ENCODE peak calls at places on chromosomes 4 and X, in five cellular contexts. R, V, W, H and Z are unnamed samples.

GRCh38 chr4:85993641-85994040 is 366.2 kb downstream of the MAPK10 start:
- DNase-seq in H (no peak), R (no peak), W (no peak), V (no peak), Z (no peak)

GRCh38 chrX:47097018-47097417 is 18.8 kb downstream of the RGN start:
- DNase-seq in W (no peak), H (no peak), V (no peak), R (no peak), Z (no peak)

GRCh38 chr4:11496313-11496956 is 67.7 kb upstream of the HS3ST1 start:
- DNase-seq in R (no peak), W (no peak), H (no peak), V (peak; percentile 15), Z (peak; percentile 19)

GRCh38 chrX:51459125-51459524 is 37.3 kb downstream of the NUDT11 start:
- DNase-seq in V (peak; percentile 13), R (peak; percentile 18), W (no peak), H (no peak), Z (peak; percentile 44)

GRCh38 chr4:151426513-151426912 is 17.5 kb downstream of the FHIP1A start:
- DNase-seq in H (no peak), V (no peak), W (no peak), R (no peak), Z (no peak)

GRCh38 chrX:96027363-96027894 is 657.2 kb upstream of the DIAPH2 start:
- DNase-seq in W (no peak), R (no peak), H (no peak), V (no peak), Z (no peak)

GRCh38 chrX:106401965-106402559 is 209.7 kb upstream of the RADX start:
- DNase-seq in V (no peak), W (no peak), H (no peak), R (no peak), Z (no peak)

GRCh38 chr4:86218721-86219481 is 141.0 kb downstream of the MAPK10 start:
- DNase-seq in V (peak; percentile 53), W (no peak), R (peak; percentile 73), H (no peak), Z (no peak)

GRCh38 chrX:75746891-75747639 is 38.0 kb downstream of the MAGEE2 start:
- DNase-seq in H (no peak), W (peak; percentile 45), R (peak; percentile 8), V (no peak), Z (peak; percentile 53)

GRCh38 chrX:4682637-4683036 is 969.2 kb upstream of the PRKX start:
- DNase-seq in W (no peak), H (no peak), R (no peak), V (no peak), Z (no peak)

GRCh38 chrX:124415115-124415798 is 68.9 kb downstream of the SH2D1A start:
- DNase-seq in H (no peak), R (no peak), W (no peak), V (no peak), Z (no peak)

DNA sequence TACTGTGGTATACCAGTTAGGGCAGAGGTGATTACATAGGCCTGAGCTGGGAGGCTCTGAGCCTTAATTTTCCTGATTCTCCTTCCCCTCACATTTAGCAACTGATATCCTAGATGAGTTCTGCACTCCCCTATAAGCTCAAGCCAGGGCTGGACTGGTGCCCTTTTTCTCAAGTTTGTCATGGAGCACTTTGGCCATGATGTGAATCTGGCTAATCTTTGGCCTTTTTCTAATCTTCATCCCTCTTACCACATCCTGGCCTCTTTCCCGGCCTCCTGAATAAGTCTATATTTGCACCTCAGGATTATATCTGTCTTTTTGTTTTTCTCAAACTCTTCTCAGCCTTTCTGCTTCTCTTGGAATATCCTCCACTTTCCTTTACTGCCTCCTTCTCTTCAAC is 10.9 kb upstream of the LAS1L start:
- DNase-seq in H (no peak), R (no peak), V (no peak), W (no peak), Z (no peak)
- H2BK15ac ChIP-seq in H (no peak overlapping the region), R (no peak overlapping the region), V (no peak overlapping the region), W (no peak overlapping the region), Z (no peak overlapping the region)

GRCh38 chrX:136496768-136497555 is 430 bp upstream of the HTATSF1 start:
- DNase-seq in H (peak; percentile 69), R (peak; percentile 90), V (peak; percentile 79), W (peak; percentile 72), Z (peak; percentile 89)

GRCh38 chrX:136495043-136495442 is 2.3 kb upstream of the HTATSF1 start:
- DNase-seq in R (no peak), V (no peak), H (no peak), W (no peak), Z (no peak)

GRCh38 chrX:136496359-136496767 is 1.0 kb upstream of the HTATSF1 start:
- DNase-seq in V (no peak), R (no peak), H (no peak), W (no peak), Z (no peak)

GRCh38 chrX:136491832-136492231 is 4.1 kb downstream of the BRS3 start:
- DNase-seq in W (no peak), R (no peak), V (no peak), H (no peak), Z (peak; percentile 16)

DNA sequence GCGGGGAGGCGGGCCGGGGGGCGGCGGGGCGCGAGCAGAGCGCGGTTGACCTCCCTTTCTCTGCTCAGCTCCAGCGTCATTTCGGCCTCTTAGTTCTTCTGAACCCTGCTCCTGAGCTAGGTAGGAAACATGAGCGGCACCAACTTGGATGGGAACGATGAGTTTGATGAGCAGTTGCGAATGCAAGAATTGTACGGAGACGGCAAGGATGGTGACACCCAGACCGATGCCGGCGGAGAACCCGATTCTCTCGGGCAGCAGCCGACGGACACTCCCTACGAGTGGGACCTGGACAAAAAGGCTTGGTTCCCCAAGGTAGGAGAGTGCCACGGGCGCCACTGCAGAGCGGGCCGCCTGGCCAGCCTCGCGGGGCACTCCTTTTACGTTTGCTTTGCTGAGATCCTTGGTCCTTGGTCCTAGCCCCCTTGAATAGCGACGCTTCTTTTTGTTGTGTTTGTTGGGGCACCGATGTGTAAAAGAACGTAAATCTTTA is at the start of gene HTATSF1:
- DNase-seq in W (peak; percentile 48), R (no peak), H (peak; percentile 2), V (no peak), Z (no peak)
- H4K8ac ChIP-seq in W (peak within 1 kb of the TSS; percentile 97), R (peak within 1 kb of the TSS; percentile 94), H (no peak within 1 kb of the TSS), V (peak within 1 kb of the TSS; percentile 75), Z (no peak within 1 kb of the TSS)

GRCh38 chrX:1412551-1413161 is 20.7 kb upstream of the SLC25A6 start:
- DNase-seq in H (no peak), V (no peak), W (no peak), R (no peak), Z (no peak)
- H3K36me3 ChIP-seq in H (peaks cover 64% of the 10 kb centered on the region), V (peaks cover 51% of the 10 kb centered on the region), W (peaks cover 41% of the 10 kb centered on the region), R (peaks cover 53% of the 10 kb centered on the region), Z (peaks cover 10% of the 10 kb centered on the region)

DNA sequence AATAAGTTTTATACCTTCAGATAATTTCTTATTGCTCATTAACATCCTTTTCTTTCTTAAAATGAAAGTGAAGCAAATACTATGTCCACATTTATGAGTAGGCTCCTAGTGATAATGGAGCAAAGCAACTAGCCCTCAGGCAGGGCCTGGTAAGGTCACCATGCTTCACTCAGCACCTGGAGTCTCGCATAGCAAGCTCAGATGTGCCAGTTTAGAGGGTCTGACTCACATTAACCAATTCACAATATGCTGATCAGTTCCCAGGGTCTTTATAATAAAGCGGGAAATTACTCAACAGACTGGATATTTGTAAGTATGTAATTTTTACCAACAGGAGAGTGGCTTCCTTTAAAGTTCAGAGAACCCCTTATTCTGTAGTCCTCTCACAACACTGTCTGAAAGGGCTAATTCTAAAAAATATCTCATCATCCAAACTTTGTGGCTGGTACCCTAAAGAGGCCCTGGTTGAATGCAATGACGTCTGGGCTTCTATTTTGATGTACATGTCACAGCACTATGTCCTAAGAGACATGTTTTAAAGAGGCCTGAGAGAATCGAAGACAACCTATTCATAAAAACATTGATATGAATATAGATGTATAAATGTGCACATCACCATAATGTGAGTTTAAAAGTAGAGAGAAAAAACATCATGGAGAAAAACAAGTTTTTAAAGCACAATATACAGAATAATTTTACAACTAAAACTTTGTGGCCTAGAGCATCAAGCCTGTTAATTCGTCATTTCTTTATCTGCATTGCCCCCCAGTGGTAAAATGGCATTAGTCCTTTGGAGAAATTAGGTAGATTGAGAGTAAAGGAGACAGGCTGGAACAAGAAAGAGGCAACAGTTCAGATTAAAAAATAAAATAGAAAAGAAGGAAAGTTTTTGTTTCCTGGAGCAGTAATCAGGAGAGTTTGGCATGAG is 44.3 kb downstream of the IL21 start:
- DNase-seq in W (no peak), V (peak; percentile 58), H (peak; percentile 23), R (peak; percentile 68), Z (peak; percentile 60)
- H2BK15ac ChIP-seq in W (no peak overlapping the region), V (no peak overlapping the region), H (no peak overlapping the region), R (no peak overlapping the region), Z (no peak overlapping the region)

DNA sequence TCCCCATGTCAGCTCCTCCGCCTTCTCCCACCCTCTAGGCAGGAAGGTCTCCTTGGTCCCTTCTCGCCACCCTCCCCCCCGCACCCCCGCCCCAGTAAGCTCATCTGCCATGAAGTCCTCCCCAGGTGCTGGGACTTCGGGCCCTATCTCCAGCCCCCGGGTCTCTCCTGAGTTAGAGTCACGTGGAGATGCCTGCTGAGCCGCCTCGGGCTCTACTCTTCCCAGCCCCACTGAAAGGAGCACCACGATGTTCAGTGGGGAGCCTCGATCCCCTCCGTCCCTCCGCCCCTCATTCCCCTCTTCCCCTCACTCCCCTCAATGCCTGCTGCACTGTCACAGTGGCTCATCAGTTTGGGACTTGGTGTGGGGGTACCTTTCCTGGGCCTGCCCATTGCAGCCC is 3.9 kb downstream of the HTRA3 start:
- DNase-seq in R (no peak), V (no peak), H (no peak), W (no peak), Z (no peak)
- H4K8ac ChIP-seq in R (peak overlapping the region; percentile 87), V (no peak overlapping the region), H (no peak overlapping the region), W (no peak overlapping the region), Z (no peak overlapping the region)